ENCODE peak calls at places on chromosomes 3 and 15, in seven cellular contexts. L, U, F, H, Y, P and Z are unnamed samples.

GRCh38 chr15:35486296-35486695 is 59.7 kb downstream of the DPH6 start:
- DNase-seq in L (no peak), U (no peak), F (no peak), H (no peak), Y (no peak), P (no peak), Z (no peak)

GRCh38 chr3:3906171-3906570 is 106.9 kb downstream of the LRRN1 start:
- DNase-seq in L (no peak), U (no peak), F (no peak), H (no peak), Y (no peak), P (no peak), Z (no peak)

GRCh38 chr3:17352620-17353019 is 389.8 kb downstream of the TBC1D5 start:
- DNase-seq in L (no peak), U (no peak), F (no peak), H (no peak), Y (no peak), P (no peak), Z (no peak)

GRCh38 chr15:60889006-60889405 is 340.1 kb downstream of the RORA start:
- DNase-seq in L (no peak), U (no peak), F (no peak), H (peak; percentile 26), Y (no peak), P (no peak), Z (no peak)

GRCh38 chr3:170536712-170537111 is 49.2 kb downstream of the SLC7A14 start:
- DNase-seq in L (no peak), U (no peak), F (no peak), H (no peak), Y (no peak), P (no peak), Z (peak; percentile 54)

GRCh38 chr15:41494190-41494921 is 682 bp downstream of the ITPKA start:
- DNase-seq in L (no peak), U (no peak), F (peak; percentile 3), H (no peak), Y (no peak), P (no peak), Z (no peak)

GRCh38 chr3:168933614-168934013 is 729.9 kb downstream of the MECOM start:
- DNase-seq in L (no peak), U (peak; percentile 49), F (peak; percentile 7), H (peak; percentile 79), Y (no peak), P (no peak), Z (peak; percentile 38)

GRCh38 chr3:127857270-127857801 is 35.0 kb upstream of the MGLL start:
- DNase-seq in L (no peak), U (peak; percentile 13), F (peak; percentile 19), H (no peak), Y (no peak), P (no peak), Z (no peak)

GRCh38 chr3:197749315-197749600 is 425 bp upstream of the FYTTD1 start:
- DNase-seq in L (peak; percentile 64), U (peak; percentile 29), F (peak; percentile 29), H (peak; percentile 48), Y (no peak), P (peak; percentile 31), Z (no peak)

GRCh38 chr15:43998607-43999006 is 171.8 kb downstream of the WDR76 start:
- DNase-seq in L (no peak), U (peak; percentile 65), F (no peak), H (peak; percentile 84), Y (no peak), P (no peak), Z (peak; percentile 76)

GRCh38 chr3:133374706-133375105 is 25.1 kb upstream of the BFSP2 start:
- DNase-seq in L (no peak), U (no peak), F (no peak), H (no peak), Y (no peak), P (no peak), Z (peak; percentile 26)

GRCh38 chr15:39118510-39118909 is 462.4 kb upstream of the THBS1 start:
- DNase-seq in L (no peak), U (peak; percentile 98), F (no peak), H (peak; percentile 32), Y (no peak), P (peak; percentile 34), Z (peak; percentile 89)

GRCh38 chr3:187367561-187368103 is 553 bp upstream of the RTP4 start:
- DNase-seq in L (no peak), U (no peak), F (no peak), H (no peak), Y (no peak), P (no peak), Z (no peak)

GRCh38 chr3:66261318-66261717 is 40.5 kb downstream of the SLC25A26 start:
- DNase-seq in L (no peak), U (peak; percentile 39), F (peak; percentile 21), H (peak; percentile 71), Y (no peak), P (no peak), Z (no peak)

GRCh38 chr3:118889691-118890090 is 145.0 kb downstream of the IGSF11 start:
- DNase-seq in L (no peak), U (no peak), F (no peak), H (no peak), Y (no peak), P (no peak), Z (no peak)

GRCh38 chr3:46965151-46965550 is 11.4 kb downstream of the CCDC12 start:
- DNase-seq in L (no peak), U (no peak), F (no peak), H (no peak), Y (no peak), P (no peak), Z (no peak)

GRCh38 chr3:64163755-64164148 is 61.5 kb downstream of the PRICKLE2 start:
- DNase-seq in L (no peak), U (peak; percentile 90), F (peak; percentile 4), H (peak; percentile 93), Y (no peak), P (no peak), Z (peak; percentile 42)

GRCh38 chr3:124878561-124879394 is 8.4 kb downstream of the ITGB5 start:
- DNase-seq in L (no peak), U (peak; percentile 99), F (peak; percentile 92), H (peak; percentile 98), Y (no peak), P (peak; percentile 74), Z (peak; percentile 87)

GRCh38 chr3:119295816-119296484 is 1.8 kb downstream of the ARHGAP31 start:
- DNase-seq in L (no peak), U (peak; percentile 82), F (peak; percentile 4), H (peak; percentile 54), Y (no peak), P (no peak), Z (no peak)